ENCODE peak calls at places on chromosomes 13 and 19, in ten cellular contexts. C, Z, F, A, J, X, P, T, E and O are unnamed samples.

GRCh38 chr13:74770361-74770760 is 636.2 kb upstream of the KLF12 start:
- DNase-seq in C (no peak), Z (no peak), F (no peak), A (no peak), J (no peak), X (no peak), P (no peak), T (no peak), E (peak; percentile 45), O (no peak)

GRCh38 chr13:79779061-79779460 is 298.1 kb downstream of the NDFIP2 start:
- DNase-seq in C (no peak), Z (no peak), F (no peak), A (no peak), J (no peak), X (no peak), P (no peak), T (no peak), E (no peak), O (no peak)

GRCh38 chr19:45470147-45471081 is 2.6 kb downstream of the FOSB start:
- DNase-seq in C (no peak), Z (no peak), F (no peak), A (no peak), J (no peak), X (no peak), P (peak; percentile 55), T (no peak), E (peak; percentile 70), O (no peak)

GRCh38 chr19:16084067-16084685 is 7.9 kb downstream of the TPM4 start:
- DNase-seq in C (no peak), Z (no peak), F (no peak), A (no peak), J (no peak), X (no peak), P (no peak), T (no peak), E (no peak), O (no peak)

GRCh38 chr13:99218969-99219368 is 18.3 kb downstream of the UBAC2 start:
- DNase-seq in C (no peak), Z (no peak), F (no peak), A (no peak), J (no peak), X (peak; percentile 62), P (no peak), T (no peak), E (no peak), O (no peak)

GRCh38 chr19:18433039-18433691 is 4.8 kb downstream of the ISYNA1 start:
- DNase-seq in C (no peak), Z (no peak), F (peak; percentile 70), A (no peak), J (no peak), X (no peak), P (peak; percentile 66), T (no peak), E (no peak), O (no peak)

GRCh38 chr19:35719402-35720162 is 1.8 kb downstream of the KMT2B start:
- DNase-seq in C (no peak), Z (no peak), F (no peak), A (no peak), J (no peak), X (no peak), P (no peak), T (no peak), E (no peak), O (no peak)

GRCh38 chr19:36377541-36378178 is 1.3 kb downstream of the ZFP14 start:
- DNase-seq in C (no peak), Z (no peak), F (no peak), A (no peak), J (no peak), X (no peak), P (no peak), T (no peak), E (peak; percentile 5), O (no peak)

GRCh38 chr13:52405767-52406494 is at the start of gene THSD1:
- DNase-seq in C (no peak), Z (peak; percentile 38), F (peak; percentile 74), A (peak; percentile 46), J (no peak), X (no peak), P (no peak), T (no peak), E (peak; percentile 55), O (no peak)

GRCh38 chr13:112837371-112838037 is 131.5 kb upstream of the MCF2L start:
- DNase-seq in C (no peak), Z (no peak), F (no peak), A (no peak), J (no peak), X (no peak), P (no peak), T (no peak), E (no peak), O (no peak)

GRCh38 chr19:55777528-55777927 is 8.6 kb downstream of the RFPL4AL1 start:
- DNase-seq in C (no peak), Z (no peak), F (no peak), A (no peak), J (no peak), X (no peak), P (no peak), T (no peak), E (no peak), O (no peak)

GRCh38 chr19:8036438-8037099 is 16.0 kb upstream of the CCL25 start:
- DNase-seq in C (no peak), Z (no peak), F (no peak), A (peak; percentile 15), J (no peak), X (no peak), P (no peak), T (no peak), E (no peak), O (no peak)